ENCODE peak calls at places on chromosomes 2 and 18, in eight cellular contexts. W, Z, P, V, G, L, I and N are unnamed samples.

GRCh38 chr2:15801904-15802303 is 138.4 kb upstream of the MYCN start:
- DNase-seq in L (no peak), V (no peak), P (no peak), W (no peak), Z (no peak), I (no peak), G (no peak), N (no peak)

GRCh38 chr18:69580107-69580506 is 179.4 kb downstream of the DOK6 start:
- DNase-seq in L (no peak), G (no peak), Z (no peak), P (no peak), W (no peak), V (no peak), I (no peak), N (no peak)

GRCh38 chr2:107303964-107304363 is 418.0 kb upstream of the ST6GAL2 start:
- DNase-seq in L (no peak), V (no peak), I (no peak), Z (peak; percentile 2), P (no peak), G (no peak), W (no peak), N (no peak)

GRCh38 chr18:78642561-78643398 is 336.8 kb upstream of the SALL3 start:
- DNase-seq in V (no peak), P (no peak), Z (no peak), I (no peak), L (no peak), W (no peak), G (no peak), N (no peak)

GRCh38 chr2:726158-726557 is 49.0 kb upstream of the TMEM18 start:
- DNase-seq in I (no peak), V (no peak), P (no peak), G (no peak), L (no peak), Z (no peak), W (no peak), N (no peak)

GRCh38 chr2:222998459-222998858 is 53.5 kb upstream of the KCNE4 start:
- DNase-seq in I (no peak), V (no peak), Z (no peak), L (no peak), W (no peak), G (no peak), P (no peak), N (no peak)

GRCh38 chr2:181105562-181105961 is 125.2 kb downstream of the UBE2E3 start:
- DNase-seq in P (no peak), I (no peak), W (no peak), L (no peak), V (no peak), G (no peak), Z (no peak), N (no peak)

GRCh38 chr2:160859086-160859485 is 301.1 kb upstream of the TANK start:
- DNase-seq in I (no peak), L (no peak), P (no peak), Z (no peak), V (no peak), G (no peak), W (no peak), N (no peak)

GRCh38 chr2:20431772-20432171 is 15.1 kb upstream of the RHOB start:
- DNase-seq in L (no peak), G (no peak), V (no peak), Z (no peak), P (peak; percentile 21), W (no peak), I (no peak), N (no peak)

GRCh38 chr18:1350931-1351450 is 446.3 kb downstream of the ADCYAP1 start:
- DNase-seq in P (no peak), V (no peak), W (no peak), Z (no peak), L (no peak), G (no peak), I (no peak), N (no peak)

GRCh38 chr2:177535968-177536514 is 143.5 kb downstream of the AGPS start:
- DNase-seq in W (no peak), G (no peak), L (no peak), I (no peak), Z (no peak), V (no peak), P (no peak), N (no peak)

GRCh38 chr2:36584148-36584794 is 13.7 kb downstream of the FEZ2 start:
- DNase-seq in I (no peak), L (no peak), Z (no peak), G (no peak), P (no peak), W (no peak), V (no peak), N (no peak)

GRCh38 chr2:201628545-201628944 is 14.8 kb downstream of the TMEM237 start:
- DNase-seq in P (no peak), G (no peak), Z (no peak), L (no peak), V (no peak), I (no peak), W (no peak), N (no peak)

GRCh38 chr18:3995476-3996102 is 459.5 kb downstream of the DLGAP1 start:
- DNase-seq in W (peak; percentile 56), P (no peak), V (peak; percentile 78), I (no peak), L (no peak), G (peak; percentile 64), Z (peak; percentile 84), N (no peak)

GRCh38 chr18:24500766-24501165 is 40.3 kb downstream of the HRH4 start:
- DNase-seq in W (no peak), G (no peak), V (no peak), Z (no peak), P (no peak), I (no peak), L (no peak), N (no peak)

GRCh38 chr2:183665976-183666375 is 541.7 kb downstream of the NUP35 start:
- DNase-seq in G (no peak), L (no peak), W (no peak), Z (no peak), I (no peak), V (no peak), P (no peak), N (no peak)

GRCh38 chr2:204828191-204828590 is 282.9 kb downstream of the PARD3B start:
- DNase-seq in I (no peak), V (no peak), W (no peak), P (no peak), Z (no peak), G (no peak), L (no peak), N (no peak)

GRCh38 chr2:178404380-178404767 is 46.6 kb downstream of the PRKRA start:
- DNase-seq in I (no peak), V (peak; percentile 92), L (no peak), W (peak; percentile 22), P (no peak), G (no peak), Z (peak; percentile 62), N (no peak)

GRCh38 chr18:76450452-76450851 is 44.6 kb downstream of the ZNF516 start:
- DNase-seq in G (no peak), I (no peak), L (no peak), Z (no peak), P (peak; percentile 51), W (no peak), V (no peak), N (no peak)

GRCh38 chr18:76451475-76452331 is 43.3 kb downstream of the ZNF516 start:
- DNase-seq in Z (no peak), G (no peak), L (no peak), I (no peak), W (no peak), V (peak; percentile 48), P (peak; percentile 63), N (peak; percentile 75)

GRCh38 chr18:76452357-76452756 is 42.7 kb downstream of the ZNF516 start:
- DNase-seq in V (no peak), W (no peak), P (peak; percentile 61), L (no peak), Z (no peak), G (no peak), I (no peak), N (no peak)

GRCh38 chr18:76449110-76449453 is 46.0 kb downstream of the ZNF516 start:
- DNase-seq in V (no peak), I (no peak), G (no peak), L (peak; percentile 59), P (peak; percentile 62), W (no peak), Z (no peak), N (peak; percentile 70)

GRCh38 chr18:76450912-76451421 is 44.1 kb downstream of the ZNF516 start:
- DNase-seq in V (peak; percentile 72), I (no peak), G (no peak), Z (no peak), P (peak; percentile 79), L (peak; percentile 76), W (peak; percentile 42), N (peak; percentile 84)
- TF ChIP-seq POLR2AphosphoS5 in V (peak; percentile 55), I (no peak), G (peak; percentile 4), Z (no peak), P (peak; percentile 21), L (no peak), W (no peak), N (peak; percentile 57)

DNA sequence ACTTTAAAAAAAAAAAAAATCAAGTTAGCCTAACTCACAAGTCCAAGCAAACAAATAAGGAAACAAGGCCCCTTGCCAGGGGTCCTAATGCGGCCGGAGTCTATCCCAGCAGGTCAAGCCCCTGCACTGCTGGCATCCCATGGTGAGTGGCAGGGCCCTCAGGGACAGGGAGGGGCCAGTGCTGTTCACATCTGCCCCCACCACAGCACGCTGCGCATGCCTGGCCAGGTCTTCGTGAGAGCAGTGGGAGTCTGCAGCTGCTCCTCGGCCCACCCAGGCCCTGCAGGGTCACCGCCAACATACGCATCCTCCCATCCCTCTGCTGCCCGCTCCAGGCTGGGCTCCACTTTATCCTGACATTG is 232.5 kb downstream of the NDUFA10 start:
- DNase-seq in P (no peak), Z (no peak), L (peak; percentile 44), W (peak; percentile 2), I (no peak), V (no peak), G (peak; percentile 13), N (no peak)
- H3K4me1 ChIP-seq in P (no peaks in the 10 kb centered on the region), Z (no peaks in the 10 kb centered on the region), L (peaks cover 17% of the 10 kb centered on the region), W (no peaks in the 10 kb centered on the region), I (no peaks in the 10 kb centered on the region), V (no peaks in the 10 kb centered on the region), G (no peaks in the 10 kb centered on the region), N (no peaks in the 10 kb centered on the region)

DNA sequence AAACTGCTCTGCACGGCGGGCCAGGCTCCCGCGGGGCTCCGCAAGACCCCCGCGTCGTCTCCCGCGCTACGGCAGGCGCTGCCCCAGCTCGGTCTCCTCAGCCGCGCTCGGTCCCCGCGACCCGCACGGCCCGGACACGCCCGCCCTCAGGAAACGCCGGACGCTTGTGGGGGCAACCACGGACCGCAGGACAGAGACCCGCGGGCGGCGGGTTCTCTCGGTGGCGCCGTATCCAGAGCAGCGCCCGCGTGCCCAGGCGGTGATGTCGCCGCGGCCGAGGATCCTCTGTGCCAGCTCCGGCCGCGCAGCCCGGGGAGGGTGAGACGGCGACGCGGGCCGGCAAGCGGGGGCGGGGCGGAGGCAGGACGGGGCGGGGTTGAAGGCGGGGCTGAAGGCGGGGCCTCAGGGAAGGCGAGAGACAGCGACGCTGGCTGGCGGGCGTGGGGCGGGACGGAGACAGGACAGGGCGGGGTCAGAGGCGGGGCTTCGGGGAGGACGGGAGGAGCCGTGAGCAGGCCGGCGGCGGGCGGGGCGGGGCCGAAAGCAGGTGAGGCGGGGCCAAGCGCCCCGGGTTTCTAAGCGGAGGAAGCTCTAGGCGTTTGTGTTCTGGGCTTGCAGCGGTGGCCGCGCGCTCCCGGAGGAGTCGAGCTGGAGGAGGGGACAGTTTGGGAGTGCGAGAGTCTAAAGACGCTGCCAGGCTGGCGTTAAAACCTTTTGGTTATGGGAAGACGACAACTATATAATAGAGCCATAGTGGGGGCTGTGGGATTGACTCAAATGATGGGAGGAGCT is at the start of gene DSEL:
- DNase-seq in Z (peak; percentile 85), W (peak; percentile 98), P (peak; percentile 99), L (peak; percentile 99), I (no peak), G (peak; percentile 98), V (peak; percentile 94), N (peak; percentile 99)
- TF ChIP-seq POLR2A in Z (no peak), W (peak; percentile 16), P (peak; percentile 79), L (peak; percentile 40), I (no peak), G (no peak), V (no peak), N (no peak)

GRCh38 chr2:144659731-144660275 is 139.9 kb upstream of the ZEB2 start:
- DNase-seq in G (peak; percentile 29), Z (peak; percentile 88), V (no peak), L (peak; percentile 69), I (no peak), P (no peak), W (no peak), N (no peak)
- TF ChIP-seq POLR2AphosphoS5 in G (no peak), Z (no peak), V (no peak), L (no peak), I (no peak), P (no peak), W (no peak), N (peak; percentile 54)